ENCODE peak calls at places on chromosomes 7 and 10, in nine cellular contexts. V is cerebellum; N is substantia nigra; P is NCI-H1105 treated with DMSO at 0.1 percent for 48 hours; O is KBM-7; D is DMS53; K is stimulated activated CD4-positive, alpha-beta T cell treated with anti-CD3 and anti-CD28 coated beads, Interleukin-12 subunit alpha, Interleukin-12 subunit beta, amount 100 ng/mL, for 24 hours; Q is fibroblast of mammary gland; C is GM12892. T is an unnamed sample.

GRCh38 chr7:4633012-4633411 is 49.1 kb upstream of the FOXK1 start:
- DNase-seq in V (no peak), N (no peak), P (no peak), O (peak), D (peak), K (no peak), Q (peak), C (no peak), T (no peak)

GRCh38 chr7:142583424-142583823 is 165.8 kb upstream of the PRSS1 start:
- DNase-seq in V (no peak), N (no peak), P (no peak), O (no peak), D (no peak), K (peak), Q (peak), C (no peak), T (no peak)

GRCh38 chr7:26743205-26743604 is 121.2 kb downstream of the SKAP2 start:
- DNase-seq in V (no peak), N (no peak), P (no peak), O (no peak), D (peak), K (no peak), Q (no peak), C (no peak), T (no peak)

GRCh38 chr10:63634488-63635090 is 113.4 kb downstream of the REEP3 start:
- DNase-seq in V (no peak), N (no peak), P (no peak), O (peak), D (no peak), K (no peak), Q (no peak), C (no peak), T (no peak)

GRCh38 chr7:48193421-48193820 is 22.2 kb downstream of the ABCA13 start:
- DNase-seq in V (no peak), N (no peak), P (no peak), O (no peak), D (no peak), K (no peak), Q (no peak), C (no peak), T (no peak)

GRCh38 chr10:47081264-47081663 is 170.0 kb downstream of the PTPN20 start:
- DNase-seq in V (no peak), N (no peak), P (no peak), O (no peak), D (no peak), K (no peak), Q (no peak), C (no peak), T (no peak)

GRCh38 chr10:48309711-48310226 is 3.3 kb downstream of the MAPK8 start:
- DNase-seq in V (peak), N (no peak), P (peak), O (no peak), D (peak), K (no peak), Q (peak), C (no peak), T (peak)

GRCh38 chr7:143735962-143736361 is 21.5 kb downstream of the CTAGE6 start:
- DNase-seq in V (no peak), N (no peak), P (no peak), O (no peak), D (no peak), K (no peak), Q (no peak), C (no peak), T (no peak)

GRCh38 chr7:135204271-135204872 is 7.0 kb downstream of the WDR91 start:
- DNase-seq in V (no peak), N (no peak), P (no peak), O (no peak), D (no peak), K (no peak), Q (peak), C (no peak), T (no peak)

T was measured in cerebellar cortex.